ENCODE peak calls at places on chromosomes 5 and 9, in four cellular contexts. One of them, this sample, is unnamed.

GRCh38 chr9:103601287-103601686 is 492.8 kb upstream of the SMC2 start:
- DNase-seq in HCT116: no peak
- DNase-seq in K562: no peak
- DNase-seq in SK-N-SH: no peak
- DNase-seq in this sample: no peak

GRCh38 chr5:1131191-1131621 is 19.3 kb upstream of the SLC12A7 start:
- DNase-seq in HCT116: no peak
- DNase-seq in K562: no peak
- DNase-seq in SK-N-SH: no peak
- DNase-seq in this sample: no peak

GRCh38 chr9:15485836-15486678 is 24.7 kb downstream of the PSIP1 start:
- DNase-seq in HCT116: no peak
- DNase-seq in K562: no peak
- DNase-seq in SK-N-SH: no peak
- DNase-seq in this sample: peak; percentile 28

GRCh38 chr9:116985636-116986414 is 298.7 kb downstream of the TRIM32 start:
- DNase-seq in HCT116: no peak
- DNase-seq in K562: no peak
- DNase-seq in SK-N-SH: peak; percentile 57
- DNase-seq in this sample: no peak

GRCh38 chr9:92764381-92764987 is at the start of gene BICD2:
- DNase-seq in HCT116: no peak
- DNase-seq in K562: no peak
- DNase-seq in SK-N-SH: peak; percentile 99
- DNase-seq in this sample: no peak

GRCh38 chr9:112072721-112073553 is 102.2 kb downstream of the SUSD1 start:
- DNase-seq in HCT116: no peak
- DNase-seq in K562: peak; percentile 82
- DNase-seq in SK-N-SH: no peak
- DNase-seq in this sample: no peak

GRCh38 chr5:90144625-90145327 is 264.8 kb downstream of the CETN3 start:
- DNase-seq in HCT116: no peak
- DNase-seq in K562: no peak
- DNase-seq in SK-N-SH: no peak
- DNase-seq in this sample: no peak

GRCh38 chr5:11588803-11589202 is 315.4 kb downstream of the CTNND2 start:
- DNase-seq in HCT116: no peak
- DNase-seq in K562: no peak
- DNase-seq in SK-N-SH: no peak
- DNase-seq in this sample: no peak

GRCh38 chr9:133099726-133100517 is 21.1 kb downstream of the RALGDS start:
- DNase-seq in HCT116: no peak
- DNase-seq in K562: no peak
- DNase-seq in SK-N-SH: no peak
- DNase-seq in this sample: no peak

GRCh38 chr5:43772601-43773031 is 169.6 kb downstream of the NNT start:
- DNase-seq in HCT116: peak; percentile 44
- DNase-seq in K562: peak; percentile 14
- DNase-seq in SK-N-SH: no peak
- DNase-seq in this sample: no peak

GRCh38 chr5:13944564-13945195 is at the start of gene DNAH5:
- DNase-seq in HCT116: no peak
- DNase-seq in K562: no peak
- DNase-seq in SK-N-SH: no peak
- DNase-seq in this sample: no peak

GRCh38 chr9:38068866-38069628 is at the start of gene SHB:
- DNase-seq in HCT116: no peak
- DNase-seq in K562: peak; percentile 98
- DNase-seq in SK-N-SH: peak; percentile 95
- DNase-seq in this sample: peak; percentile 79

GRCh38 chr5:147467973-147468508 is 41.8 kb downstream of the DPYSL3 start:
- DNase-seq in HCT116: no peak
- DNase-seq in K562: no peak
- DNase-seq in SK-N-SH: no peak
- DNase-seq in this sample: no peak

GRCh38 chr5:136028782-136029742 is at the start of gene TGFBI:
- DNase-seq in HCT116: no peak
- DNase-seq in K562: no peak
- DNase-seq in SK-N-SH: peak; percentile 54
- DNase-seq in this sample: peak; percentile 66

GRCh38 chr5:162323471-162323870 is 255.9 kb downstream of the GABRG2 start:
- DNase-seq in HCT116: no peak
- DNase-seq in K562: no peak
- DNase-seq in SK-N-SH: peak; percentile 3
- DNase-seq in this sample: no peak

GRCh38 chr5:10797246-10797645 is 36.2 kb upstream of the DAP start:
- DNase-seq in HCT116: no peak
- DNase-seq in K562: no peak
- DNase-seq in SK-N-SH: no peak
- DNase-seq in this sample: no peak

GRCh38 chr5:136047858-136048257 is 19.1 kb downstream of the TGFBI start:
- DNase-seq in HCT116: no peak
- DNase-seq in K562: no peak
- DNase-seq in SK-N-SH: no peak
- DNase-seq in this sample: no peak

GRCh38 chr5:42912184-42912766 is 100.6 kb upstream of the SELENOP start:
- DNase-seq in HCT116: peak; percentile 51
- DNase-seq in K562: peak; percentile 37
- DNase-seq in SK-N-SH: no peak
- DNase-seq in this sample: peak; percentile 53

GRCh38 chr9:120740135-120740534 is 25.9 kb upstream of the MEGF9 start:
- DNase-seq in HCT116: no peak
- DNase-seq in K562: no peak
- DNase-seq in SK-N-SH: no peak
- DNase-seq in this sample: no peak

GRCh38 chr5:56527174-56527573 is 288.2 kb upstream of the MAP3K1 start:
- DNase-seq in HCT116: no peak
- DNase-seq in K562: no peak
- DNase-seq in SK-N-SH: no peak
- DNase-seq in this sample: no peak

GRCh38 chr5:64074533-64074932 is 91.1 kb upstream of the RNF180 start:
- DNase-seq in HCT116: no peak
- DNase-seq in K562: peak; percentile 13
- DNase-seq in SK-N-SH: peak; percentile 43
- DNase-seq in this sample: peak; percentile 33

GRCh38 chr9:98886691-98887229 is 56.9 kb upstream of the COL15A1 start:
- DNase-seq in HCT116: no peak
- DNase-seq in K562: peak; percentile 69
- DNase-seq in SK-N-SH: no peak
- DNase-seq in this sample: no peak

GRCh38 chr9:76985581-76985980 is 33.9 kb upstream of the FOXB2 start:
- DNase-seq in HCT116: no peak
- DNase-seq in K562: no peak
- DNase-seq in SK-N-SH: no peak
- DNase-seq in this sample: no peak

GRCh38 chr9:69120380-69121154 is 53.5 kb upstream of the TJP2 start:
- DNase-seq in HCT116: peak; percentile 83
- DNase-seq in K562: no peak
- DNase-seq in SK-N-SH: no peak
- DNase-seq in this sample: peak; percentile 94

GRCh38 chr5:85375525-85375924 is 990.8 kb upstream of the EDIL3 start:
- DNase-seq in HCT116: no peak
- DNase-seq in K562: no peak
- DNase-seq in SK-N-SH: no peak
- DNase-seq in this sample: no peak

GRCh38 chr5:149455889-149456409 is 76.9 kb upstream of the IL17B start:
- DNase-seq in HCT116: peak; percentile 90
- DNase-seq in K562: peak; percentile 70
- DNase-seq in SK-N-SH: no peak
- DNase-seq in this sample: no peak

GRCh38 chr9:127921592-127922120 is 4.8 kb upstream of the ST6GALNAC4 start:
- DNase-seq in HCT116: no peak
- DNase-seq in K562: peak; percentile 86
- DNase-seq in SK-N-SH: peak; percentile 94
- DNase-seq in this sample: peak; percentile 69

GRCh38 chr9:113446323-113446740 is 17.2 kb upstream of the RGS3 start:
- DNase-seq in HCT116: peak; percentile 31
- DNase-seq in K562: peak; percentile 52
- DNase-seq in SK-N-SH: peak; percentile 72
- DNase-seq in this sample: peak; percentile 75

GRCh38 chr9:116377179-116377790 is 223.7 kb downstream of the PAPPA start:
- DNase-seq in HCT116: peak; percentile 57
- DNase-seq in K562: no peak
- DNase-seq in SK-N-SH: no peak
- DNase-seq in this sample: no peak

GRCh38 chr5:167726641-167727040 is 564.8 kb upstream of the WWC1 start:
- DNase-seq in HCT116: no peak
- DNase-seq in K562: no peak
- DNase-seq in SK-N-SH: no peak
- DNase-seq in this sample: no peak

GRCh38 chr5:163489745-163490075 is 15.7 kb upstream of the MAT2B start:
- DNase-seq in HCT116: no peak
- DNase-seq in K562: no peak
- DNase-seq in SK-N-SH: no peak
- DNase-seq in this sample: no peak

GRCh38 chr5:16957305-16958165 is 21.4 kb upstream of the MYO10 start:
- DNase-seq in HCT116: no peak
- DNase-seq in K562: no peak
- DNase-seq in SK-N-SH: no peak
- DNase-seq in this sample: no peak

GRCh38 chr9:124040935-124041816 is 29.6 kb downstream of the LHX2 start:
- DNase-seq in HCT116: no peak
- DNase-seq in K562: peak; percentile 84
- DNase-seq in SK-N-SH: peak; percentile 93
- DNase-seq in this sample: peak; percentile 84

GRCh38 chr5:127517110-127517479 is 345 bp upstream of the PRRC1 start:
- DNase-seq in HCT116: no peak
- DNase-seq in K562: no peak
- DNase-seq in SK-N-SH: no peak
- DNase-seq in this sample: peak; percentile 3

GRCh38 chr9:92097997-92098482 is 17.2 kb downstream of the SPTLC1 start:
- DNase-seq in HCT116: peak; percentile 93
- DNase-seq in K562: no peak
- DNase-seq in SK-N-SH: no peak
- DNase-seq in this sample: peak; percentile 91

GRCh38 chr5:78490709-78491485 is 130.5 kb downstream of the SCAMP1 start:
- DNase-seq in HCT116: no peak
- DNase-seq in K562: no peak
- DNase-seq in SK-N-SH: no peak
- DNase-seq in this sample: no peak

GRCh38 chr9:69012690-69013403 is 1.1 kb downstream of the PRKACG start:
- DNase-seq in HCT116: no peak
- DNase-seq in K562: no peak
- DNase-seq in SK-N-SH: no peak
- DNase-seq in this sample: no peak

GRCh38 chr9:70053864-70054263 is 10.2 kb downstream of the MAMDC2 start:
- DNase-seq in HCT116: peak; percentile 31
- DNase-seq in K562: no peak
- DNase-seq in SK-N-SH: no peak
- DNase-seq in this sample: peak; percentile 32

GRCh38 chr9:125932012-125932411 is 184.8 kb downstream of the PBX3 start:
- DNase-seq in HCT116: peak; percentile 81
- DNase-seq in K562: no peak
- DNase-seq in SK-N-SH: no peak
- DNase-seq in this sample: no peak
- TF ChIP-seq JUND in HCT116: peak; percentile 82
- TF ChIP-seq JUND in K562: peak; percentile 65
- TF ChIP-seq JUND in SK-N-SH: peak; percentile 95
- TF ChIP-seq JUND in this sample: no peak

DNA sequence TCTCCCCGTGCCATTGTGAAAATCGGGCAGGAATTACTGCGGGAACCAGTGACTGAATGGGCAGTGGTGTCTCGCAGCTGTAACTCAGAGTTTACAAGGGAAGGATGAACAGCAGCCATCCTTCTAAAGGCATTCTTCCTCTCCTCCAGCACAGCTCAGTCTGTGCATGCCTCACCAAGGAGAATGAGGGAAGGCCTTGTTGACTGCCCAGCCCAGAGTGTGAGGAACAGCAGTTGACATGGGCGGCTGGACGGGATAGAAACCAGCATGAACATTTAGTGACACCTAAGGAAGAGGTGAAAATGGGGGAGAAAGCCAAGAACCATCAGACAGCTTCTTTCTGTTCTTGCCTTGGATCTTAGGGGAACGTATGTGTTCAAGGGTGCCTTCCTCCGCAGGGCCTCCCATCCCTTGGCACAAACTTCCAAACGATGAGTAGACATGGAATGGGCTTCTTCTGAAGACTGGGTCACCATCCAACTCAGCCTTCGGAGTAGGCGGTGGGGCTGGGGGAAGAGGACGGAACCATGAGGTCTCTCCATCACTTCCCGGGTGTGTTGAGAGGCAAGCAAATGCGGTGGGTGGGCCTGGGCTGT is 887 bp upstream of the PDE8B start:
- DNase-seq in HCT116: no peak
- DNase-seq in K562: no peak
- DNase-seq in SK-N-SH: no peak
- DNase-seq in this sample: no peak
- TF ChIP-seq JUND in HCT116: no peak
- TF ChIP-seq JUND in K562: no peak
- TF ChIP-seq JUND in SK-N-SH: no peak
- TF ChIP-seq JUND in this sample: no peak

DNA sequence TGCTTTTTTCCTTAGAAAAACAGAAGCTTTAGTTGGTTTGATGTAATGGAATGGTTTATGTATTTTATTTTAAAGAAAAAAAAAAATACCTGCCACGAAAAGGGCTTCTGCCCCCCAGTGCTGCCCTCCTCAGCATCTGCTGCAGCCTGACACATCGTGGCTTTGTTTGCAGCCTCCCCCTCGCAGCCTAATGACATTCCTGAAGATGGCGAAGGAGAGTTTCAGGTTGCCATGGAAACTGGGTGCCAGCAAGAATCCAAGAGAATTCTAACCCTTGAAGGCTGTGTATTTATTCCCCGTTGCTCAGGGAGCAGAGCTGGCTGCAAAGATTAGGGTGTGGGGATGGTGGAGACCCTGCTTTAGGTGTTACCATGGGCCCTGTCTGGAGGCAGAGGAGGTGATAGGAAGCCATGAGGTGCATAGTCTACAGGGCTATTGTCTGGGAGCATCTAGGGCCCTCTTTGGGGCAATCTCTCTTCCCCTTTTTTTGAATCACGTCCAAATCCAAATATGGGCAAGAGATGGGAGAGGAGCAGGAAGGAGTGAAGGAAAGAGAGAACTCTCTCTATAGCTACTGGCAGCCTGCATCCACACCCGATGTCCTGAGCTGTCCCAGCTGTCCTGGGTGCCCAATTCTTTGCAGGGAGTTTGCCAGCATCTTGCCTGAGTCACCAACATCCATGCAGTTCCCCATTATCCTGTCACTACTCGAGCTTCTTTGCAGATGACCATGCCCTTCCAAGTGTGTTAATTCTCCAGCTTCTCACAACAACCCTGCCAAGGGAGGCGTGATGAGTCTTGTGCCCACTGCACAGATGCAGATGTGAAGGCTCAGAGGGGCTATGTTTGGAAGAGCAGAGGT is 126.8 kb downstream of the NSG2 start:
- DNase-seq in HCT116: no peak
- DNase-seq in K562: no peak
- DNase-seq in SK-N-SH: no peak
- DNase-seq in this sample: no peak
- TF ChIP-seq JUND in HCT116: no peak
- TF ChIP-seq JUND in K562: no peak
- TF ChIP-seq JUND in SK-N-SH: no peak
- TF ChIP-seq JUND in this sample: no peak

GRCh38 chr9:90097237-90097636 is 492.4 kb downstream of the GADD45G start:
- DNase-seq in HCT116: no peak
- DNase-seq in K562: no peak
- DNase-seq in SK-N-SH: no peak
- DNase-seq in this sample: no peak
- TF ChIP-seq JUND in HCT116: no peak
- TF ChIP-seq JUND in K562: no peak
- TF ChIP-seq JUND in SK-N-SH: no peak
- TF ChIP-seq JUND in this sample: no peak

This sample was measured in T47D.